ENCODE peak calls at places on chromosomes 7 and 10, in six cellular contexts. F is psoas muscle, I is heart left ventricle, E is astrocyte of the spinal cord, J is B cell, H is adrenal gland. C is an unnamed sample.

GRCh38 chr10:121978511-121978910 is 3.5 kb upstream of the NSMCE4A start:
- DNase-seq in J (no peak), I (no peak), F (no peak), E (no peak), H (no peak), C (no peak)

GRCh38 chr10:46052057-46052790 is 6.2 kb upstream of the MSMB start:
- DNase-seq in H (no peak), I (no peak), E (no peak), J (no peak), F (no peak), C (no peak)

GRCh38 chr10:121058082-121058481 is 206.9 kb downstream of the WDR11 start:
- DNase-seq in E (no peak), J (no peak), F (no peak), I (no peak), H (no peak), C (no peak)

GRCh38 chr7:157469181-157470016 is 132.6 kb downstream of the DNAJB6 start:
- DNase-seq in F (no peak), E (no peak), I (no peak), H (no peak), J (no peak), C (no peak)

GRCh38 chr10:128062837-128063563 is 63.2 kb downstream of the MKI67 start:
- DNase-seq in J (peak; percentile 78), I (no peak), H (peak; percentile 34), E (no peak), F (no peak), C (no peak)

GRCh38 chr10:71621783-71622526 is 97.6 kb downstream of the C10orf105 start:
- DNase-seq in F (no peak), E (peak; percentile 50), J (no peak), H (peak; percentile 72), I (peak; percentile 60), C (no peak)

GRCh38 chr10:93680414-93681047 is 21.9 kb downstream of the FRA10AC1 start:
- DNase-seq in F (no peak), I (no peak), J (no peak), H (no peak), E (peak; percentile 52), C (no peak)

GRCh38 chr10:23095404-23095965 is at the start of gene MSRB2:
- DNase-seq in I (peak; percentile 96), F (peak; percentile 97), E (peak; percentile 95), J (peak; percentile 66), H (peak; percentile 99), C (peak; percentile 76)

GRCh38 chr10:5551531-5552375 is 27.0 kb downstream of the CALML3 start:
- DNase-seq in F (peak; percentile 24), J (no peak), H (no peak), I (no peak), E (peak; percentile 79), C (peak; percentile 1)

GRCh38 chr7:77760809-77761453 is 37.3 kb downstream of the TMEM60 start:
- DNase-seq in H (no peak), E (no peak), I (no peak), F (no peak), J (no peak), C (no peak)

GRCh38 chr7:135716677-135717238 is 11.2 kb downstream of the SLC13A4 start:
- DNase-seq in H (no peak), I (no peak), F (no peak), J (no peak), E (peak; percentile 93), C (no peak)

GRCh38 chr10:116183733-116184447 is 89.1 kb downstream of the GFRA1 start:
- DNase-seq in J (no peak), H (peak; percentile 79), F (no peak), E (peak; percentile 28), I (no peak), C (no peak)

GRCh38 chr10:83166344-83166743 is 973.0 kb upstream of the GHITM start:
- DNase-seq in J (no peak), E (no peak), H (no peak), F (no peak), I (no peak), C (no peak)
- TF ChIP-seq CTCF in J (no peak), E (peak; percentile 20), H (no peak), F (no peak), I (no peak), C (no peak)

GRCh38 chr10:100551231-100551630 is 15.5 kb downstream of the HIF1AN start:
- DNase-seq in I (no peak), J (no peak), H (no peak), F (no peak), E (no peak), C (no peak)
- TF ChIP-seq CTCF in I (no peak), J (no peak), H (no peak), F (no peak), E (no peak), C (no peak)

GRCh38 chr7:110889363-110889762 is 201.6 kb upstream of the LRRN3 start:
- DNase-seq in E (no peak), J (no peak), I (no peak), H (no peak), F (no peak), C (no peak)
- TF ChIP-seq CTCF in E (no peak), J (no peak), I (no peak), H (no peak), F (no peak), C (no peak)

GRCh38 chr7:127501817-127502216 is 83.6 kb downstream of the GCC1 start:
- DNase-seq in F (no peak), E (no peak), H (no peak), J (no peak), I (no peak), C (no peak)

DNA sequence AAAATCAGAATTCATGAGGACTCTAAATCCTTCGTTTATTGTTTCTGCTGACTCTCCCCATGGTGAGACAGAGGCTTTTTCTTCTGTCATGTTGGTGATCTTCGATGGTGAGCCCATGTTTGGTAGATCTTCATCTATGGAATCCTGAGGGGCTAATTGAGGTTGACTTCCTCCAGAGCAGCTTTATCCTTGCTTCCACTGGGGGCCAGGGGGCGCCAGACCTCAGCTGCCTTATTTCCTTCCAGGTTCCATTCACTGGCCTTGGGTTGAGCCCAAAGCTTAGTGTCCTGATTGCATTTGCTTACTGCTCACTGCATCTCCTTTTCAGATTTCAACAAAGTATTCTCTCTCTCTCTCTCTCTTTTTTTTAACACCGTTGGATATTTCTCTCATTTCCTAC is 80.7 kb downstream of the GCC1 start:
- DNase-seq in E (peak; percentile 5), F (no peak), J (no peak), I (peak; percentile 20), H (peak; percentile 23), C (no peak)
- TF ChIP-seq CTCF in E (peak; percentile 57), F (peak; percentile 23), J (peak; percentile 39), I (peak; percentile 32), H (peak; percentile 42), C (no peak)

GRCh38 chr7:89826574-89826973 is 327.7 kb upstream of the STEAP1 start:
- DNase-seq in J (no peak), E (no peak), F (no peak), I (no peak), H (no peak), C (no peak)
- TF ChIP-seq CTCF in J (no peak), E (no peak), F (no peak), I (no peak), H (no peak), C (no peak)

DNA sequence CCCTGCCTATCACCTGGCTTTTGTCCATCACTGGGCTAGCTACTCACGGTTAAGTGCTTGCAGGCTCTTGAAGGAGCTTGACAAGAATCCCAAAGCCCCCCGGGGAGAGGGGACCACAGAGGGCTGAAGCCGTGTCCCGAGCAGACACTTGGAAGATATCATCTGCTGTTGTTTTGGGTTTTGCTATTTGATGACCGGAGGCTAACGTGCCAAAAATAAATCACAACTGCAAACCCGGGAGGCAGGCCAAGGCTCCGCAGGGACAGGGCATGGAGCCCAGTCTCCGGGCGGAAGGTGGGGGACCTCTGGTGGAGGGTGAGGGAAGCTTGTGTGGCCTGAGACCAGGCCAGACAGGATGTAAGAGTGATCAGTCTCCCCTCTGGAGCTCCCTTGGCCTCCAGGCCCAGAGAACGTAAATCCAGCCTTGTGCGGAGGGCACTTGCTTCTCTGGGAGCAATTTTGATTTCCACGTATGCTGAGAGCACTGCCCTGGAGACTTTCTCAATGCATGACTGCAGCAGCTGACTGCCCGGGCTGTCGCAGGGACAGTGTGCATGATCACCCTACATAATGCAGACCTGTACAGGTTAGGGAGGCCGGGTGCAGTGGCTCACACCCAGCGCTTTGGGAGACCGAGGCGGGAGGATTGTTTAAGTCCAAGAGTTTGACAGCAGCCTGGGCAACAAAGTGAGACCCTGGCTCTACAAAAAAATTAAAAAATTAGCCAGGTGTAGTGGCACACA is at the start of gene PHKG1:
- DNase-seq in I (peak; percentile 86), F (peak; percentile 93), H (peak; percentile 92), E (peak; percentile 91), J (no peak), C (no peak)
- TF ChIP-seq CTCF in I (peak; percentile 73), F (peak; percentile 75), H (peak; percentile 55), E (peak; percentile 77), J (no peak), C (no peak)

GRCh38 chr7:8037151-8037550 is 68.6 kb downstream of the GLCCI1 start:
- DNase-seq in J (no peak), F (no peak), H (no peak), E (no peak), I (no peak), C (no peak)

GRCh38 chr7:8040768-8041369 is 72.3 kb downstream of the GLCCI1 start:
- DNase-seq in J (peak; percentile 38), H (no peak), E (no peak), I (no peak), F (no peak), C (no peak)

GRCh38 chr7:8035190-8035589 is 66.6 kb downstream of the GLCCI1 start:
- DNase-seq in I (no peak), J (no peak), H (no peak), F (no peak), E (no peak), C (no peak)

DNA sequence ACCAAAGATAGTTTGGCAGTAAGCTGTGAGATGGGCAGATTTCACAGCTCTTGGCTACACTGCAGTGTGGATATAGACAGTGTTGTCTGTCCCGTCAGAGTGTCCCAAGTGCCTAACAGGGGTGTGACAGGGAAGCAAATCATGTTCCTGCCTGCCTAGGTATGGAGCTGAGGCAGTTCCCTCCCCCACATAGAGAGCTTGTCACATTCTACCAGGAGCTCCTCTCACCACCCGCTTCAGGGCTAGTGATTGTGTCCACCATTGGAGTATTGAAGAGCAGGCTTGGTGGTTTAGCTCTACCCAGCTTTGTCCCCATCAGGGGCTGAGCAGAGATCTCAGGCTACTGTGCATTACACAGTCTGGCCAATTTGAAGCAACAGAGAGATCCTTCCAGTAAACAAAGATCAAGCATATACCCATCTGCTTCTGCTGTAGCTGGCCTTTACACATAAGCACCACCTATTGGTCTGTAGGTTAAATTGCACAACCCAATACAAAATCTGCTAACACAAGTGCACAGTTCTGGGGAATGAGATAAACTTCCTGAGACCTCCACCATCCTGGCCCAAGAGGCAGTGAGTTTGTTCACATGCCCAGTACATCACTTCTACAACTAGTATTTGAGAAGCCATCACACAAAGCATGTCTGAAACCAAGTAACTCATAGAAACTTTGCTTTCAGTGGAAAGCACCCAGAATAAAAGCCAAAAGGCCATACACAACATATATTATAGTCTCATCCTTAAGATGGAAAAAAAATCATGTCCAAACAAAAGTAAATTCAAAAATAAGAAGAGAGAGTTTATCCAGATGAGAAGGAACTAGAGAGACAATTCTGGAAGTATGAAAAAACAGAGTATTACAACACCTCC is 67.3 kb downstream of the GLCCI1 start:
- DNase-seq in I (no peak), F (no peak), H (no peak), J (no peak), E (peak; percentile 21), C (no peak)
- TF ChIP-seq CTCF in I (peak; percentile 9), F (peak; percentile 16), H (peak; percentile 32), J (peak; percentile 75), E (peak; percentile 60), C (no peak)

GRCh38 chr10:77622822-77623410 is 14.7 kb downstream of the KCNMA1 start:
- DNase-seq in I (no peak), H (no peak), J (no peak), E (no peak), F (no peak), C (no peak)
- TF ChIP-seq CTCF in I (no peak), H (no peak), J (no peak), E (no peak), F (no peak), C (no peak)

GRCh38 chr10:78301481-78301880 is 267.8 kb downstream of the RPS24 start:
- DNase-seq in F (no peak), J (peak; percentile 35), H (no peak), I (no peak), E (no peak), C (peak; percentile 16)
- TF ChIP-seq CTCF in F (no peak), J (no peak), H (no peak), I (no peak), E (no peak), C (no peak)

C was measured in mesothelial cell of epicardium.